ENCODE peak calls at places on chromosomes 4 and X, in four cellular contexts. X is activated T-cell treated with anti-CD3 and anti-CD28 coated beads, Interleukin-2, amount 50 U/mL, for 72 hours; L is Panc1; Q is foreskin keratinocyte. W is an unnamed sample.

GRCh38 chrX:10531927-10532326 is 88.5 kb downstream of the MID1 start:
- ATAC-seq in X (no peak), L (no peak), Q (no peak), W (no peak)

GRCh38 chr4:87839309-87839946 is 6.7 kb downstream of the MEPE start:
- ATAC-seq in X (no peak), L (no peak), Q (peak), W (peak)

GRCh38 chrX:118536687-118537461 is 41.3 kb downstream of the DOCK11 start:
- ATAC-seq in X (peak), L (no peak), Q (peak), W (peak)

GRCh38 chr4:122669911-122670738 is 49.3 kb upstream of the IL21 start:
- ATAC-seq in X (no peak), L (no peak), Q (no peak), W (no peak)

GRCh38 chr4:7759221-7759620 is 180.4 kb downstream of the AFAP1 start:
- ATAC-seq in X (peak), L (no peak), Q (no peak), W (no peak)

GRCh38 chrX:131792789-131793462 is 230.2 kb upstream of the STK26 start:
- ATAC-seq in X (peak), L (peak), Q (no peak), W (peak)

GRCh38 chrX:110346681-110347080 is 12.0 kb upstream of the RTL9 start:
- ATAC-seq in X (no peak), L (no peak), Q (no peak), W (no peak)

GRCh38 chr4:40573593-40574311 is 55.9 kb downstream of the RBM47 start:
- ATAC-seq in X (no peak), L (no peak), Q (no peak), W (no peak)

GRCh38 chr4:8854866-8855265 is 16.8 kb downstream of the HMX1 start:
- ATAC-seq in X (no peak), L (no peak), Q (peak), W (no peak)

GRCh38 chr4:17708992-17709759 is 72.2 kb downstream of the FAM184B start:
- ATAC-seq in X (no peak), L (no peak), Q (no peak), W (no peak)

GRCh38 chrX:38304010-38304409 is 23.3 kb downstream of the RPGR start:
- ATAC-seq in X (no peak), L (no peak), Q (no peak), W (peak)

GRCh38 chrX:120120223-120120622 is 4.5 kb upstream of the RHOXF1 start:
- ATAC-seq in X (no peak), L (no peak), Q (no peak), W (no peak)

GRCh38 chr4:138727704-138728103 is 287.9 kb upstream of the NOCT start:
- ATAC-seq in X (no peak), L (no peak), Q (no peak), W (no peak)

GRCh38 chr4:150224896-150225591 is 146.8 kb downstream of the DCLK2 start:
- ATAC-seq in X (no peak), L (peak), Q (peak), W (peak)

W was measured in SK-N-SH treated with all-trans-retinoic acid at 6 μM for 48 hours.